ENCODE peak calls at places on chromosome 3, in seven cellular contexts. I is ACHN; R is NCI-H1417; F is fibroblast of the conjunctiva; B is NCI-H1105; U is posterior cingulate gyrus; S is T-helper 2 cell treated with Interferon-gamma antibody and Interleukin-4, amounts not matched to agents 5 μg/mL and 100 μg/mL, for 36 hours. P is an unnamed sample.

GRCh38 chr3:184659797-184660301 is 52.0 kb downstream of the MAGEF1 start:
- DNase-seq in I (no peak), R (no peak), F (no peak), B (no peak), U (no peak), S (no peak), P (no peak)

GRCh38 chr3:106687905-106688304 is 689.3 kb upstream of the CCDC54 start:
- DNase-seq in I (no peak), R (no peak), F (no peak), B (no peak), U (no peak), S (no peak), P (no peak)

GRCh38 chr3:4709336-4709735 is 216.2 kb downstream of the ITPR1 start:
- DNase-seq in I (no peak), R (no peak), F (no peak), B (no peak), U (no peak), S (no peak), P (peak)

GRCh38 chr3:40621252-40621651 is 96.5 kb downstream of the ZNF621 start:
- DNase-seq in I (no peak), R (no peak), F (no peak), B (no peak), U (no peak), S (no peak), P (no peak)

GRCh38 chr3:173553635-173554280 is 156.2 kb downstream of the NLGN1 start:
- DNase-seq in I (peak), R (peak), F (peak), B (peak), U (no peak), S (no peak), P (peak)

GRCh38 chr3:152737021-152737908 is 97.7 kb upstream of the P2RY1 start:
- DNase-seq in I (no peak), R (no peak), F (peak), B (no peak), U (no peak), S (peak), P (no peak)

GRCh38 chr3:120604382-120604781 is 8.2 kb downstream of the NDUFB4 start:
- DNase-seq in I (no peak), R (no peak), F (no peak), B (no peak), U (no peak), S (no peak), P (no peak)

GRCh38 chr3:191809326-191809949 is 348.5 kb downstream of the PYDC2 start:
- DNase-seq in I (peak), R (no peak), F (no peak), B (no peak), U (no peak), S (no peak), P (no peak)

GRCh38 chr3:13188380-13188779 is 115.2 kb upstream of the IQSEC1 start:
- DNase-seq in I (no peak), R (no peak), F (no peak), B (no peak), U (no peak), S (no peak), P (no peak)

GRCh38 chr3:73516656-73517055 is 108.1 kb downstream of the PDZRN3 start:
- DNase-seq in I (no peak), R (no peak), F (no peak), B (no peak), U (no peak), S (no peak), P (no peak)

P was measured in AG09309.